ENCODE peak calls at places on chromosomes 7 and 10, in eight cellular contexts. P, E, V, B, U, X, D and F are unnamed samples.

GRCh38 chr7:105304040-105304895 is 84.5 kb downstream of the SRPK2 start:
- DNase-seq in V (no peak), P (no peak), U (peak; percentile 86), X (no peak), B (no peak), D (no peak), E (no peak), F (no peak)

GRCh38 chr7:39560398-39560797 is 5.8 kb upstream of the YAE1 start:
- DNase-seq in D (no peak), X (no peak), E (no peak), P (peak; percentile 44), V (no peak), B (no peak), U (no peak), F (no peak)

GRCh38 chr10:76303682-76304316 is 872.4 kb downstream of the LRMDA start:
- DNase-seq in U (peak; percentile 51), P (peak; percentile 71), E (peak; percentile 91), D (no peak), V (peak; percentile 80), B (no peak), X (no peak), F (no peak)

GRCh38 chr10:137606-138005 is 2.4 kb downstream of the ZMYND11 start:
- DNase-seq in P (no peak), X (no peak), U (peak; percentile 67), V (no peak), D (no peak), B (no peak), E (no peak), F (no peak)

GRCh38 chr10:88270871-88271713 is 312.0 kb downstream of the RNLS start:
- DNase-seq in U (peak; percentile 45), V (no peak), E (no peak), B (peak; percentile 16), P (no peak), D (no peak), X (peak; percentile 38), F (no peak)

GRCh38 chr10:125709553-125710266 is 9.8 kb upstream of the EDRF1 start:
- DNase-seq in D (no peak), X (no peak), U (no peak), P (no peak), V (no peak), E (no peak), B (no peak), F (no peak)

GRCh38 chr7:119223930-119224329 is 999.4 kb downstream of the ANKRD7 start:
- DNase-seq in X (no peak), D (no peak), P (no peak), V (no peak), B (no peak), E (no peak), U (no peak), F (no peak)

GRCh38 chr7:30916255-30916654 is 4.6 kb downstream of the AQP1 start:
- DNase-seq in V (no peak), U (no peak), X (no peak), E (no peak), P (no peak), B (no peak), D (no peak), F (no peak)

GRCh38 chr10:17038627-17039026 is 91.0 kb downstream of the CUBN start:
- DNase-seq in D (no peak), E (no peak), U (no peak), B (no peak), V (peak; percentile 86), X (no peak), P (no peak), F (no peak)

GRCh38 chr10:33163941-33164824 is 170.3 kb downstream of the NRP1 start:
- DNase-seq in U (no peak), P (no peak), D (no peak), B (no peak), E (no peak), X (no peak), V (peak; percentile 23), F (no peak)